ENCODE peak calls at places on chromosomes 11 and 22, in seven cellular contexts. P is IMR-90; Z is thoracic aorta; D is neuronal stem cell; V is A549; T is CD4-positive, alpha-beta memory T cell; N is aorta. M is an unnamed sample.
A peak's percentile ranks its signal among the peaks of the same experiment; 100 is the strongest.

GRCh38 chr11:43895601-43896000 is 15.0 kb downstream of the ALKBH3 start:
- DNase-seq in P (no peak), Z (no peak), D (no peak), V (no peak), T (no peak), N (no peak), M (no peak)

GRCh38 chr11:80724366-80724765 is 1283.5 kb upstream of the TENM4 start:
- DNase-seq in P (no peak), Z (no peak), D (no peak), V (no peak), T (no peak), N (no peak), M (no peak)

GRCh38 chr11:78902771-78903507 is 328.3 kb upstream of the NARS2 start:
- DNase-seq in P (no peak), Z (no peak), D (no peak), V (peak; percentile 3), T (no peak), N (no peak), M (no peak)

GRCh38 chr11:5368502-5369043 is 15.0 kb upstream of the OR51M1 start:
- DNase-seq in P (no peak), Z (no peak), D (no peak), V (no peak), T (no peak), N (no peak), M (no peak)

GRCh38 chr22:37379716-37380115 is 47.6 kb downstream of the ELFN2 start:
- DNase-seq in P (no peak), Z (no peak), D (no peak), V (no peak), T (no peak), N (no peak), M (no peak)

GRCh38 chr11:19728436-19728835 is 15.8 kb downstream of the NAV2 start:
- DNase-seq in P (peak; percentile 80), Z (no peak), D (no peak), V (no peak), T (no peak), N (no peak), M (peak; percentile 58)

GRCh38 chr22:36816635-36817428 is at the start of gene PVALB:
- DNase-seq in P (peak; percentile 13), Z (no peak), D (no peak), V (peak; percentile 23), T (no peak), N (no peak), M (peak; percentile 50)

GRCh38 chr11:115051938-115052590 is 373.7 kb downstream of the NXPE2 start:
- DNase-seq in P (no peak), Z (no peak), D (no peak), V (no peak), T (no peak), N (no peak), M (no peak)

GRCh38 chr11:127864861-127865260 is 722.5 kb downstream of the ETS1 start:
- DNase-seq in P (no peak), Z (no peak), D (no peak), V (no peak), T (no peak), N (no peak), M (no peak)

GRCh38 chr22:44326549-44326881 is 13.8 kb upstream of the SHISAL1 start:
- DNase-seq in P (no peak), Z (no peak), D (no peak), V (no peak), T (no peak), N (no peak), M (no peak)

DNA sequence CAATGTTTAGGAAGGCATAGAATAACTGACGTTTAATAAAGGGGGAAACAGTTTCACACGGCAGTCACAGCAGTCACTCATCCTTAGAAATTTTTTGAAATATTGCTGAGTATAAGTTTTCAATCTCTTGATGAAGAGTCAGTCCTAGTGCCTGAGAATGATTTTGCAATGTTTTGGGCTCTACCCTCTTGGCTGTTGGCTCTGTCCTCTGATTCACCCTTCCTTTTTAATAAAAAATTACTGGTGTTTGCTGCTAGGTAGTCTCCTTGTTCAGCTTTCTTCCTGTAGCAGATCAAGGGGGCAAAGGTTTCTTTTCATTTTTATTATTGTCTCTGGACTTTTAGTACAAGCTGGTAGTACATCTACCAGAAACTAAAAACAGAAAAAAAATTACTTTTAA is 194.3 kb upstream of the ANO3 start:
- DNase-seq in P (no peak), Z (no peak), D (no peak), V (no peak), T (no peak), N (no peak), M (no peak)
- H3K4me1 ChIP-seq in P (no peaks in the 10 kb centered on the region), Z (no peaks in the 10 kb centered on the region), D (no peaks in the 10 kb centered on the region), V (no peaks in the 10 kb centered on the region), T (no peaks in the 10 kb centered on the region), N (no peaks in the 10 kb centered on the region), M (no peaks in the 10 kb centered on the region)

GRCh38 chr11:50164050-50164449 is 131.4 kb downstream of the OR4C45 start:
- DNase-seq in P (no peak), Z (no peak), D (no peak), V (no peak), T (no peak), N (no peak), M (no peak)
- H3K9me3 ChIP-seq in P (peaks cover 14% of the 10 kb centered on the region), Z (no peaks in the 10 kb centered on the region), D (peaks cover 16% of the 10 kb centered on the region), V (no peaks in the 10 kb centered on the region), T (no peaks in the 10 kb centered on the region), N (peaks cover 2% of the 10 kb centered on the region), M (no peaks in the 10 kb centered on the region)

DNA sequence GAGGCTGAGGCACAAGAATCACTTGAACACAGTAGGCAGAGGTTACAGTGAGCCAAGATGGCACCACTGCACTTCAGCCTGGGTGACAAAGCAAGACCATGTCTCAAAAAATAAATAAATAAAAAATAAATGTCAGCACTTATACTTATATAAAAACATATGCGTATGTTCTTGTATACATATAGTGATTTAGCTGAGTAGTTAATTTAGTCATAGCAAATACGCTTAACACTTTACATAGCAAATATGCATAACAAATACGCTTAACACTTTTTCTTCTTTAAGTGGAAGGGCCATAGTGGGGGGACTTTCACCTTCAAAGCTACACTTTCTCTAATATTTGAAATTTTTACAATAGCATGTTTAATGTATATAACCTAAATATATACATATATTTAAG is 64.0 kb upstream of the CAPRIN1 start:
- DNase-seq in P (no peak), Z (no peak), D (no peak), V (no peak), T (no peak), N (no peak), M (no peak)
- H3K4me1 ChIP-seq in P (no peaks in the 10 kb centered on the region), Z (no peaks in the 10 kb centered on the region), D (no peaks in the 10 kb centered on the region), V (no peaks in the 10 kb centered on the region), T (peaks cover 6% of the 10 kb centered on the region), N (no peaks in the 10 kb centered on the region), M (no peaks in the 10 kb centered on the region)

DNA sequence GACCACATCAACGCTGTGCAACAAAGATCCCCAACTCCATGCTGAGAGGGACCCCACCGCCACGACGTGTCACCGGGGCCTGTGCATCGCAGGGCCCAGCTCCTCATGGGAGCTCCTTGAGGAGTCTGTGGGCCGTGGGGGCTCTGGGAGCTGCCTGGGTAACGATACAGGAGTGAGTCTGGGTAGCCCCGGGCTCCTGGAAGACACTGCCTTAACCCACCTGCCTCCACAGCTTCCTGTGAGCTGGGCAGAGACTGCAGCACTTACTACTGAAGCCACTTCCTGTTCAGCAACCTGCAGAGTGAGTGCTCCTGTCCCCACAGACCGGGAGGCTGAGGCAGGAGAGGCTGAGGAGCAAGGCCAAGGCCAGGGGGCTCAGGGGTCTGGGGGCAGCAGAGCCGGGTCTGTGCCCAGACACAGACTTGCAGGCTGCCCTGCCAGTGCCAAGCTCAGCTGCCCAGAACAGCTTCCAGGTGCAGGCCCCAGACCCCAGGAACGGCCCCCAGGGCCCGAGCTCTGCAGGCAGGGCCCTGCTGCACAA is 226.7 kb downstream of the BRD1 start:
- DNase-seq in P (no peak), Z (no peak), D (no peak), V (no peak), T (no peak), N (peak; percentile 57), M (peak; percentile 40)
- H3K9me3 ChIP-seq in P (peaks cover 48% of the 10 kb centered on the region), Z (peaks cover 6% of the 10 kb centered on the region), D (peaks cover 1% of the 10 kb centered on the region), V (peaks cover 7% of the 10 kb centered on the region), T (peaks cover 3% of the 10 kb centered on the region), N (no peaks in the 10 kb centered on the region), M (peaks cover 16% of the 10 kb centered on the region)

GRCh38 chr11:15888596-15889345 is 467.6 kb downstream of the SOX6 start:
- DNase-seq in P (peak; percentile 11), Z (no peak), D (no peak), V (no peak), T (no peak), N (no peak), M (no peak)

GRCh38 chr11:15886866-15887265 is 469.5 kb downstream of the SOX6 start:
- DNase-seq in P (peak; percentile 73), Z (no peak), D (no peak), V (no peak), T (no peak), N (no peak), M (no peak)

GRCh38 chr11:15889353-15889752 is 467.0 kb downstream of the SOX6 start:
- DNase-seq in P (no peak), Z (no peak), D (no peak), V (no peak), T (no peak), N (no peak), M (no peak)

GRCh38 chr11:15893080-15893492 is 463.3 kb downstream of the SOX6 start:
- DNase-seq in P (peak; percentile 89), Z (no peak), D (no peak), V (no peak), T (no peak), N (no peak), M (no peak)

DNA sequence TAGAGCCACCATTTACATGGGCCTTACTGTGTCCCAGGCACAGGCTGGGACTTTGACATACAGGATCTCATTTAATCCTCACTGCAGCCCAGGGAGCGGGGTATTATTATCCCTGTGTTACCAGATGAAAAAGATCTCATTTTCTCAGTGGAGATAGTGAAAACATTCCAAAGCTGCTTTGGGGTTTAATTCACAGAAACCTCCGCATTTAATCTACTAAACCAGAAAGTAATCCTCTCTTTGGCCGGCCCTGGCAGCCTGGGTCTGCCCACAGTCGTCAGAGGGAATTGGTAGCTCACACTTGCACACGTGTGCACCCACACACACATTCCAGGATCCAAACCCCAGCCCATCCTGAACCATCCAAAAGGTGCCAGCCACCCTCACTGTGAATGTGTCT is 466.4 kb downstream of the SOX6 start:
- DNase-seq in P (peak; percentile 55), Z (no peak), D (no peak), V (no peak), T (no peak), N (no peak), M (no peak)
- H3K4me1 ChIP-seq in P (peaks cover 39% of the 10 kb centered on the region), Z (peaks cover 7% of the 10 kb centered on the region), D (peaks cover 2% of the 10 kb centered on the region), V (no peaks in the 10 kb centered on the region), T (no peaks in the 10 kb centered on the region), N (no peaks in the 10 kb centered on the region), M (peaks cover 14% of the 10 kb centered on the region)

GRCh38 chr22:11627436-11627797 is 3900.6 kb upstream of the OR11H1 start:
- DNase-seq in P (no peak), Z (no peak), D (no peak), V (no peak), T (no peak), N (no peak), M (no peak)
- H3K9me3 ChIP-seq in P (peaks cover 50% of the 10 kb centered on the region), Z (peaks cover 28% of the 10 kb centered on the region), D (peaks cover 30% of the 10 kb centered on the region), V (peaks cover 14% of the 10 kb centered on the region), T (no peaks in the 10 kb centered on the region), N (no peaks in the 10 kb centered on the region), M (peaks cover 40% of the 10 kb centered on the region)

GRCh38 chr11:118894192-118894591 is 10.5 kb downstream of the CXCR5 start:
- DNase-seq in P (no peak), Z (no peak), D (no peak), V (no peak), T (no peak), N (no peak), M (no peak)
- H3K4me1 ChIP-seq in P (peaks cover 2% of the 10 kb centered on the region), Z (peaks cover 56% of the 10 kb centered on the region), D (no peaks in the 10 kb centered on the region), V (peaks cover 21% of the 10 kb centered on the region), T (peaks cover 88% of the 10 kb centered on the region), N (peaks cover 2% of the 10 kb centered on the region), M (peaks cover 15% of the 10 kb centered on the region)

M was measured in lower lobe of right lung.